ENCODE peak calls at places on chromosomes 7 and 10, in four cellular contexts. Q, Z, J and D are unnamed samples.

GRCh38 chr10:95441547-95441923 is 119.6 kb downstream of the SORBS1 start:
- DNase-seq in Q (no peak), J (no peak), Z (no peak), D (no peak)

GRCh38 chr10:61486738-61487396 is 33.7 kb upstream of the TMEM26 start:
- DNase-seq in J (no peak), Z (no peak), Q (peak; percentile 34), D (no peak)

GRCh38 chr10:124225468-124226270 is 132.3 kb upstream of the CHST15 start:
- DNase-seq in J (no peak), Z (peak; percentile 38), Q (no peak), D (no peak)

GRCh38 chr7:132189881-132190280 is 386.4 kb downstream of the PLXNA4 start:
- DNase-seq in Z (no peak), Q (peak; percentile 10), J (no peak), D (no peak)

GRCh38 chr10:28869606-28870201 is 192.4 kb downstream of the BAMBI start:
- DNase-seq in Q (no peak), Z (no peak), J (no peak), D (no peak)

GRCh38 chr10:130137077-130137448 is 872 bp downstream of the GLRX3 start:
- DNase-seq in Z (no peak), Q (no peak), J (no peak), D (no peak)

GRCh38 chr10:118501637-118502440 is 93.6 kb downstream of the PRLHR start:
- DNase-seq in Z (no peak), Q (peak; percentile 88), J (no peak), D (peak; percentile 71)

GRCh38 chr7:20403356-20403755 is 72.7 kb downstream of the ITGB8 start:
- DNase-seq in Z (no peak), J (peak; percentile 60), Q (no peak), D (no peak)

GRCh38 chr10:33125522-33125921 is 167.5 kb upstream of the ITGB1 start:
- DNase-seq in Z (no peak), J (no peak), Q (no peak), D (no peak)

GRCh38 chr10:113199459-113199858 is 249.4 kb downstream of the TCF7L2 start:
- DNase-seq in J (no peak), Z (no peak), Q (no peak), D (no peak)

GRCh38 chr7:32948202-32948601 is 9.0 kb upstream of the FKBP9 start:
- DNase-seq in J (no peak), Q (no peak), Z (no peak), D (no peak)

GRCh38 chr7:49174396-49174795 is 250.0 kb downstream of the CDC14C start:
- DNase-seq in Q (peak; percentile 56), J (no peak), Z (no peak), D (no peak)

GRCh38 chr7:44636926-44637325 is 30.5 kb downstream of the OGDH start:
- DNase-seq in J (no peak), Q (no peak), Z (peak; percentile 55), D (no peak)

GRCh38 chr7:36096460-36097095 is 56.5 kb upstream of the EEPD1 start:
- DNase-seq in Q (peak; percentile 44), J (no peak), Z (no peak), D (no peak)

GRCh38 chr10:130751106-130751840 is 560.2 kb downstream of the TCERG1L start:
- DNase-seq in Q (no peak), Z (peak; percentile 61), J (no peak), D (no peak)

GRCh38 chr10:18195060-18195799 is 55.0 kb downstream of the CACNB2 start:
- DNase-seq in Z (no peak), J (peak; percentile 50), Q (no peak), D (no peak)

GRCh38 chr7:123916240-123916724 is 8.8 kb upstream of the SPAM1 start:
- DNase-seq in J (no peak), Z (no peak), Q (no peak), D (no peak)

GRCh38 chr7:21300692-21301091 is 127.2 kb upstream of the SP4 start:
- DNase-seq in Q (no peak), Z (no peak), J (no peak), D (no peak)

GRCh38 chr10:59887972-59888640 is 18.2 kb downstream of the CCDC6 start:
- DNase-seq in Z (no peak), Q (peak; percentile 43), J (no peak), D (no peak)

GRCh38 chr7:84948632-84949031 is 238.2 kb downstream of the SEMA3D start:
- DNase-seq in Z (no peak), Q (no peak), J (no peak), D (no peak)

GRCh38 chr10:102473445-102474331 is 22.3 kb upstream of the C10orf95 start:
- DNase-seq in Q (no peak), J (no peak), Z (no peak), D (no peak)

GRCh38 chr7:72028267-72028666 is 383.9 kb downstream of the CALN1 start:
- DNase-seq in Z (no peak), J (no peak), Q (no peak), D (no peak)

GRCh38 chr10:124359336-124359832 is 59.3 kb downstream of the OAT start:
- DNase-seq in Q (peak; percentile 41), Z (no peak), J (no peak), D (no peak)

GRCh38 chr7:127447326-127447945 is 54.9 kb upstream of the ZNF800 start:
- DNase-seq in J (no peak), Q (peak; percentile 53), Z (no peak), D (no peak)

GRCh38 chr10:32388258-32389027 is 41.5 kb upstream of the EPC1 start:
- DNase-seq in Q (no peak), Z (no peak), J (no peak), D (no peak)

GRCh38 chr7:12839508-12840153 is 152.2 kb downstream of the ARL4A start:
- DNase-seq in J (no peak), Q (no peak), Z (no peak), D (no peak)

GRCh38 chr7:77536413-77537135 is 521 bp upstream of the PTPN12 start:
- DNase-seq in Z (peak; percentile 97), J (peak; percentile 97), Q (peak; percentile 92), D (peak; percentile 97)

GRCh38 chr10:49143249-49143648 is 9.4 kb upstream of the FAM170B start:
- DNase-seq in J (no peak), Q (no peak), Z (no peak), D (no peak)

GRCh38 chr10:24444337-24444736 is 235.4 kb downstream of the KIAA1217 start:
- DNase-seq in J (no peak), Q (peak; percentile 62), Z (no peak), D (no peak)

GRCh38 chr10:75431180-75432111 is at the start of gene LRMDA:
- DNase-seq in J (peak; percentile 82), Q (no peak), Z (no peak), D (no peak)

GRCh38 chr10:99921948-99922347 is 87.8 kb downstream of the DNMBP start:
- DNase-seq in Q (peak; percentile 93), Z (no peak), J (no peak), D (no peak)

GRCh38 chr7:149325248-149325647 is 63.3 kb downstream of the ZNF783 start:
- DNase-seq in J (no peak), Z (no peak), Q (no peak), D (no peak)

GRCh38 chr7:88072036-88072714 is 138.1 kb downstream of the ADAM22 start:
- DNase-seq in Z (no peak), Q (no peak), J (no peak), D (no peak)

GRCh38 chr7:112202819-112203218 is 3.4 kb downstream of the DOCK4 start:
- DNase-seq in J (peak; percentile 53), Q (no peak), Z (no peak), D (no peak)

GRCh38 chr10:102121739-102122372 is 1.7 kb upstream of the LDB1 start:
- DNase-seq in Q (no peak), Z (no peak), J (peak; percentile 75), D (no peak)

GRCh38 chr10:122373713-122374112 is 795 bp upstream of the PLEKHA1 start:
- DNase-seq in Q (no peak), Z (no peak), J (peak; percentile 26), D (no peak)

GRCh38 chr10:73956476-73957338 is 41.2 kb upstream of the VCL start:
- DNase-seq in Q (peak; percentile 95), J (no peak), Z (peak; percentile 74), D (no peak)

GRCh38 chr10:49398000-49398861 is 2.3 kb upstream of the DRGX start:
- DNase-seq in J (no peak), Z (peak; percentile 75), Q (no peak), D (no peak)

GRCh38 chr10:103636492-103636891 is 143.0 kb downstream of the NEURL1 start:
- DNase-seq in Q (no peak), J (no peak), Z (no peak), D (no peak)

GRCh38 chr7:155455776-155456516 is 2.0 kb upstream of the EN2 start:
- DNase-seq in J (no peak), Q (no peak), Z (no peak), D (peak; percentile 33)
- H3K4me3 ChIP-seq in J (no peak overlapping the region), Q (no peak overlapping the region), Z (no peak overlapping the region), D (no peak overlapping the region)

DNA sequence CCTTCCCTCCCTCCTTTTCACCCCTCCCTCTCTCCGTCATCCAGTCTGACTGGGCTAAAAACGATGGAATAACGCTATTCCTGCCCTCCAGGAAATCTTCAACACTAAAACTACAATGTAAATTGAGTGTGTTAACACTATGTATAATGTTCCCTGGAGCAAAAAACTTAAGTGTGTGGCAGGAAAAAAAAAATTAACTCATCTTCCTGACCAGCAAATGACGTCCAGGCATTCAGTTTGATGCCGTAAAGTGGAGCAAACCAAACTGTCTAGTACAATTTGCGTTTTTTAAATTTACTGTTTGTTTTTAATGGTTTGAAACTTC is 545 bp upstream of the MTPN start:
- DNase-seq in Z (no peak), J (no peak), Q (no peak), D (no peak)
- H3K27ac ChIP-seq in Z (peak overlapping the region; percentile 49), J (no peak overlapping the region), Q (no peak overlapping the region), D (peak overlapping the region; percentile 72)

DNA sequence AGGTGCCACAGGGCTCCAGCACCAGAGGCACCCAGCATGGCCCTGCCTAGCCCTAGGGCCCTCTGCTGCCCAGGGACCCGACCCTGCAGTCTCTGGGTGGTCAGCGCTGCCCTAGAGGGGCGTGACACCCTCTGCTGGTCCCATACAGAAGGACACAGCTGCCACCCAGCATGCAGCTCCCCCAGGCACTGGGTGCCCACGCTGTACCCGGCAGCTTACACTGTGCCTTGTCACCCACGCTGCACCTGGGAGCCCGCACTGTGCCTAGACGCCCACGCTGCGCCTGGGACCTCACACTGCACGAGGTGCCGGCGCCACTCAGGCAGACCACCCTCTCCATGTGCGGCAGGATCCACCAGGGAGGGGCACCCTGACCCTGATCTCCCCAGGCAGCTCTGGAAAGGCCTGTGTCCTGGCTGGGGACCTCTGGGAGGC is 55.2 kb downstream of the PWWP2B start:
- DNase-seq in Q (no peak), Z (no peak), J (peak; percentile 50), D (no peak)
- H3K4me3 ChIP-seq in Q (no peak overlapping the region), Z (no peak overlapping the region), J (no peak overlapping the region), D (no peak overlapping the region)

DNA sequence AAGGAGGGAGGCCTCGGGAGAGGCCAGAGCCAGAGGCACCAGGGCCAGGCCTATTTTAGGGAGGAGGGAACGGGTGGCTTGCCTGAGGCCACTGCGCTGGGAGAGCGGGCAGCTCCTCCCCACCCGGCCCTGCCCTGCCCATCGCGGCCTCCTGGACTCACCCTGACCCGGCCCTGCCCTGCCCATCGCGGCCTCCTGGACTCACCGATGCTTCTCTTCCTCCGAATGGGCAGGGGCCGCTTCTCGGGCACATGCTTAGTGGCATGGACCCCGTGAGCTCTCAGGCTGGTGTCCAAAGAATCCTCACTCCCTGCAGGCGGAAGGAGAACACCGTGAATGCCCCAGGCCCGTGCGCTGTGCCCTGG is 7.5 kb downstream of the PDGFA start:
- DNase-seq in Q (no peak), Z (no peak), J (no peak), D (peak; percentile 81)
- H3K27ac ChIP-seq in Q (no peak overlapping the region), Z (peak overlapping the region; percentile 7), J (no peak overlapping the region), D (peak overlapping the region; percentile 92)